ENCODE peak calls at places on chromosomes 1 and 21, in nine cellular contexts. One of them, this sample, is unnamed.

GRCh38 chr1:169529068-169529642 is 43.4 kb upstream of the SLC19A2 start:
- DNase-seq in heart left ventricle: no peak
- DNase-seq in colonic mucosa: peak
- DNase-seq in tibial nerve: no peak
- DNase-seq in tibial artery: no peak
- DNase-seq in heart right ventricle: no peak
- DNase-seq in adrenal gland: no peak
- DNase-seq in esophagus squamous epithelium: no peak
- DNase-seq in K562: no peak
- DNase-seq in this sample: peak

GRCh38 chr1:41924911-41925310 is 6.2 kb upstream of the HIVEP3 start:
- DNase-seq in heart left ventricle: no peak
- DNase-seq in colonic mucosa: no peak
- DNase-seq in tibial nerve: no peak
- DNase-seq in tibial artery: no peak
- DNase-seq in heart right ventricle: no peak
- DNase-seq in adrenal gland: no peak
- DNase-seq in esophagus squamous epithelium: no peak
- DNase-seq in K562: no peak
- DNase-seq in this sample: no peak

GRCh38 chr1:17319561-17320350 is 11.8 kb downstream of the PADI4 start:
- DNase-seq in heart left ventricle: no peak
- DNase-seq in colonic mucosa: no peak
- DNase-seq in tibial nerve: no peak
- DNase-seq in tibial artery: peak
- DNase-seq in heart right ventricle: no peak
- DNase-seq in adrenal gland: no peak
- DNase-seq in esophagus squamous epithelium: no peak
- DNase-seq in K562: no peak
- DNase-seq in this sample: no peak

GRCh38 chr1:196180847-196181593 is 427.2 kb downstream of the KCNT2 start:
- DNase-seq in heart left ventricle: no peak
- DNase-seq in colonic mucosa: no peak
- DNase-seq in tibial nerve: no peak
- DNase-seq in tibial artery: no peak
- DNase-seq in heart right ventricle: no peak
- DNase-seq in adrenal gland: no peak
- DNase-seq in esophagus squamous epithelium: no peak
- DNase-seq in K562: peak
- DNase-seq in this sample: peak

GRCh38 chr1:85467036-85467435 is 2.1 kb upstream of the DDAH1 start:
- DNase-seq in heart left ventricle: no peak
- DNase-seq in colonic mucosa: no peak
- DNase-seq in tibial nerve: no peak
- DNase-seq in tibial artery: no peak
- DNase-seq in heart right ventricle: no peak
- DNase-seq in adrenal gland: no peak
- DNase-seq in esophagus squamous epithelium: no peak
- DNase-seq in K562: no peak
- DNase-seq in this sample: no peak

GRCh38 chr21:46163375-46163774 is 8.0 kb upstream of the FTCD start:
- DNase-seq in heart left ventricle: no peak
- DNase-seq in colonic mucosa: no peak
- DNase-seq in tibial nerve: no peak
- DNase-seq in tibial artery: no peak
- DNase-seq in heart right ventricle: no peak
- DNase-seq in adrenal gland: no peak
- DNase-seq in esophagus squamous epithelium: no peak
- DNase-seq in K562: no peak
- DNase-seq in this sample: no peak

GRCh38 chr1:10510520-10511493 is 36.1 kb downstream of the PEX14 start:
- DNase-seq in heart left ventricle: no peak
- DNase-seq in colonic mucosa: peak
- DNase-seq in tibial nerve: no peak
- DNase-seq in tibial artery: no peak
- DNase-seq in heart right ventricle: no peak
- DNase-seq in adrenal gland: no peak
- DNase-seq in esophagus squamous epithelium: no peak
- DNase-seq in K562: peak
- DNase-seq in this sample: peak

GRCh38 chr1:241592273-241592958 is 47.8 kb downstream of the CHML start:
- DNase-seq in heart left ventricle: no peak
- DNase-seq in colonic mucosa: no peak
- DNase-seq in tibial nerve: no peak
- DNase-seq in tibial artery: no peak
- DNase-seq in heart right ventricle: no peak
- DNase-seq in adrenal gland: no peak
- DNase-seq in esophagus squamous epithelium: no peak
- DNase-seq in K562: no peak
- DNase-seq in this sample: peak

GRCh38 chr1:20109223-20109856 is 10.0 kb downstream of the PLA2G2D start:
- DNase-seq in heart left ventricle: no peak
- DNase-seq in colonic mucosa: no peak
- DNase-seq in tibial nerve: no peak
- DNase-seq in tibial artery: no peak
- DNase-seq in heart right ventricle: no peak
- DNase-seq in adrenal gland: no peak
- DNase-seq in esophagus squamous epithelium: no peak
- DNase-seq in K562: peak
- DNase-seq in this sample: peak

DNA sequence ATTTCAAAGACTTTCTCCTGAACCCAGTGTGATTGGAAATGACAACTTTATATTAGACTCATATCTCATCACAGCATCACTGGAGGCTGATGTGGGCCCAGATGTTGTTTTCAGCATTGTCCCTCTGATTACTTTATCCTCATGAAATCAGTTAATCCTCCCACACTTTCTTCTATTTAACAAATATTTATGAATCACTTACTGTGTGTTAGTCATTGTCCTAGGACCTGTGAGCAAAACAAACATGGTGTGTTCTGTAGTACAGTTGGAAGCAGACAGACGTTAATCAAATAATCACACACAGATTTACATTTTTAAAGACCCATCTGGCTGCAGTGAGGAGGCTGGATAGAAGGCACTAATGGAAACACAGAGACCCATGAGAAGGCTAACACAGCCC is 383.7 kb downstream of the PRDM2 start:
- DNase-seq in heart left ventricle: no peak
- DNase-seq in colonic mucosa: no peak
- DNase-seq in tibial nerve: no peak
- DNase-seq in tibial artery: no peak
- DNase-seq in heart right ventricle: no peak
- DNase-seq in adrenal gland: no peak
- DNase-seq in esophagus squamous epithelium: no peak
- DNase-seq in K562: no peak
- DNase-seq in this sample: peak
- H3K27ac ChIP-seq in heart left ventricle: no peak
- H3K27ac ChIP-seq in colonic mucosa: no peak
- H3K27ac ChIP-seq in tibial nerve: no peak
- H3K27ac ChIP-seq in tibial artery: no peak
- H3K27ac ChIP-seq in heart right ventricle: no peak
- H3K27ac ChIP-seq in adrenal gland: no peak
- H3K27ac ChIP-seq in esophagus squamous epithelium: no peak
- H3K27ac ChIP-seq in K562: no peak
- H3K27ac ChIP-seq in this sample: no peak

GRCh38 chr1:5934058-5934884 is 58.0 kb downstream of the NPHP4 start:
- DNase-seq in heart left ventricle: no peak
- DNase-seq in colonic mucosa: no peak
- DNase-seq in tibial nerve: no peak
- DNase-seq in tibial artery: peak
- DNase-seq in heart right ventricle: no peak
- DNase-seq in adrenal gland: peak
- DNase-seq in esophagus squamous epithelium: no peak
- DNase-seq in K562: no peak
- DNase-seq in this sample: no peak
- H3K27ac ChIP-seq in heart left ventricle: no peak
- H3K27ac ChIP-seq in colonic mucosa: no peak
- H3K27ac ChIP-seq in tibial nerve: no peak
- H3K27ac ChIP-seq in tibial artery: no peak
- H3K27ac ChIP-seq in heart right ventricle: no peak
- H3K27ac ChIP-seq in adrenal gland: no peak
- H3K27ac ChIP-seq in esophagus squamous epithelium: no peak
- H3K27ac ChIP-seq in K562: no peak
- H3K27ac ChIP-seq in this sample: no peak

GRCh38 chr1:160071289-160071688 is 1.3 kb upstream of the KCNJ10 start:
- DNase-seq in heart left ventricle: no peak
- DNase-seq in colonic mucosa: no peak
- DNase-seq in tibial nerve: no peak
- DNase-seq in tibial artery: no peak
- DNase-seq in heart right ventricle: no peak
- DNase-seq in adrenal gland: no peak
- DNase-seq in esophagus squamous epithelium: no peak
- DNase-seq in K562: no peak
- DNase-seq in this sample: no peak

GRCh38 chr1:160069460-160070231 is at the start of gene KCNJ10:
- DNase-seq in heart left ventricle: no peak
- DNase-seq in colonic mucosa: no peak
- DNase-seq in tibial nerve: no peak
- DNase-seq in tibial artery: no peak
- DNase-seq in heart right ventricle: no peak
- DNase-seq in adrenal gland: no peak
- DNase-seq in esophagus squamous epithelium: no peak
- DNase-seq in K562: no peak
- DNase-seq in this sample: no peak

GRCh38 chr1:160066829-160067720 is 2.9 kb downstream of the KCNJ10 start:
- DNase-seq in heart left ventricle: no peak
- DNase-seq in colonic mucosa: no peak
- DNase-seq in tibial nerve: no peak
- DNase-seq in tibial artery: no peak
- DNase-seq in heart right ventricle: no peak
- DNase-seq in adrenal gland: no peak
- DNase-seq in esophagus squamous epithelium: no peak
- DNase-seq in K562: no peak
- DNase-seq in this sample: no peak

GRCh38 chr1:160070243-160071163 is 543 bp upstream of the KCNJ10 start:
- DNase-seq in heart left ventricle: peak
- DNase-seq in colonic mucosa: peak
- DNase-seq in tibial nerve: peak
- DNase-seq in tibial artery: peak
- DNase-seq in heart right ventricle: peak
- DNase-seq in adrenal gland: peak
- DNase-seq in esophagus squamous epithelium: no peak
- DNase-seq in K562: peak
- DNase-seq in this sample: no peak

GRCh38 chr1:160068231-160068630 is 1.7 kb downstream of the KCNJ10 start:
- DNase-seq in heart left ventricle: no peak
- DNase-seq in colonic mucosa: no peak
- DNase-seq in tibial nerve: no peak
- DNase-seq in tibial artery: no peak
- DNase-seq in heart right ventricle: no peak
- DNase-seq in adrenal gland: no peak
- DNase-seq in esophagus squamous epithelium: no peak
- DNase-seq in K562: no peak
- DNase-seq in this sample: no peak
- H3K27ac ChIP-seq in heart left ventricle: no peak
- H3K27ac ChIP-seq in colonic mucosa: no peak
- H3K27ac ChIP-seq in tibial nerve: peak
- H3K27ac ChIP-seq in tibial artery: no peak
- H3K27ac ChIP-seq in heart right ventricle: no peak
- H3K27ac ChIP-seq in adrenal gland: no peak
- H3K27ac ChIP-seq in esophagus squamous epithelium: no peak
- H3K27ac ChIP-seq in K562: no peak
- H3K27ac ChIP-seq in this sample: no peak

GRCh38 chr1:12202577-12202976 is 27.3 kb upstream of the VPS13D start:
- DNase-seq in heart left ventricle: no peak
- DNase-seq in colonic mucosa: no peak
- DNase-seq in tibial nerve: no peak
- DNase-seq in tibial artery: no peak
- DNase-seq in heart right ventricle: no peak
- DNase-seq in adrenal gland: no peak
- DNase-seq in esophagus squamous epithelium: no peak
- DNase-seq in K562: no peak
- DNase-seq in this sample: no peak
- H3K27ac ChIP-seq in heart left ventricle: no peak
- H3K27ac ChIP-seq in colonic mucosa: no peak
- H3K27ac ChIP-seq in tibial nerve: no peak
- H3K27ac ChIP-seq in tibial artery: no peak
- H3K27ac ChIP-seq in heart right ventricle: no peak
- H3K27ac ChIP-seq in adrenal gland: no peak
- H3K27ac ChIP-seq in esophagus squamous epithelium: no peak
- H3K27ac ChIP-seq in K562: no peak
- H3K27ac ChIP-seq in this sample: no peak

GRCh38 chr21:36156815-36157670 is at the start of gene DOP1B:
- DNase-seq in heart left ventricle: no peak
- DNase-seq in colonic mucosa: peak
- DNase-seq in tibial nerve: no peak
- DNase-seq in tibial artery: peak
- DNase-seq in heart right ventricle: no peak
- DNase-seq in adrenal gland: no peak
- DNase-seq in esophagus squamous epithelium: no peak
- DNase-seq in K562: no peak
- DNase-seq in this sample: no peak

GRCh38 chr21:36160850-36161178 is 4.2 kb downstream of the DOP1B start:
- DNase-seq in heart left ventricle: no peak
- DNase-seq in colonic mucosa: no peak
- DNase-seq in tibial nerve: no peak
- DNase-seq in tibial artery: no peak
- DNase-seq in heart right ventricle: no peak
- DNase-seq in adrenal gland: no peak
- DNase-seq in esophagus squamous epithelium: no peak
- DNase-seq in K562: no peak
- DNase-seq in this sample: no peak

GRCh38 chr21:36156339-36156814 is 247 bp upstream of the DOP1B start:
- DNase-seq in heart left ventricle: peak
- DNase-seq in colonic mucosa: peak
- DNase-seq in tibial nerve: peak
- DNase-seq in tibial artery: peak
- DNase-seq in heart right ventricle: peak
- DNase-seq in adrenal gland: peak
- DNase-seq in esophagus squamous epithelium: peak
- DNase-seq in K562: peak
- DNase-seq in this sample: peak

GRCh38 chr21:36162631-36163030 is 6.0 kb downstream of the DOP1B start:
- DNase-seq in heart left ventricle: no peak
- DNase-seq in colonic mucosa: no peak
- DNase-seq in tibial nerve: no peak
- DNase-seq in tibial artery: no peak
- DNase-seq in heart right ventricle: no peak
- DNase-seq in adrenal gland: no peak
- DNase-seq in esophagus squamous epithelium: no peak
- DNase-seq in K562: no peak
- DNase-seq in this sample: no peak

DNA sequence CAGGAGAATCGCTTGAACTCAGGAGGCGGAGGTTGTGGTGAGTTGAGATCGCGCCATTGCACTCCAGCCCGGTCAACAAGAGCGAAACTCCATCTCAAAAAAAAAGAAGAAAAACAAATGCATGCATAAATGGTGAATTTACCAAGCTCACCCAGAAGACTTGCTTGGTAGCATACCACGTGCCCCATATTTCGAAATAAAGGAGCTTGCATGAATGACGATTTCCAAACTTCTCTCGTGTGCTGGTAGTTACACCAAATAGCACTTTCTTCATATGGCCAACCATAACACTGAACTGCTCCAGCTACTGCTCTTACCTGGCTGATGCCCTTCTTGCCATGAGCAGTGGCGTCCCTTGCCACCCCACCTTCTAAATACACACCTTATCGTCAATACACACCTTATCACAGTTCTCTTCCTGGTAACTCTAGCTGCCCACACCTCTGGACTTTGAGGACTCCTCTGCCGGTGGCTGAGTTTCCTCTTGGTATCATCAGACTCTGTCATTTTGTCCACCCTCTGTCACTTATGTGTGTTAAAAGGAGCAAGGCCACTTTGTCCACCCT is 2.8 kb downstream of the DOP1B start:
- DNase-seq in heart left ventricle: no peak
- DNase-seq in colonic mucosa: peak
- DNase-seq in tibial nerve: no peak
- DNase-seq in tibial artery: no peak
- DNase-seq in heart right ventricle: no peak
- DNase-seq in adrenal gland: no peak
- DNase-seq in esophagus squamous epithelium: no peak
- DNase-seq in K562: no peak
- DNase-seq in this sample: no peak
- H3K27ac ChIP-seq in heart left ventricle: no peak
- H3K27ac ChIP-seq in colonic mucosa: peak
- H3K27ac ChIP-seq in tibial nerve: no peak
- H3K27ac ChIP-seq in tibial artery: no peak
- H3K27ac ChIP-seq in heart right ventricle: no peak
- H3K27ac ChIP-seq in adrenal gland: no peak
- H3K27ac ChIP-seq in esophagus squamous epithelium: no peak
- H3K27ac ChIP-seq in K562: no peak
- H3K27ac ChIP-seq in this sample: no peak

This sample was measured in epithelial cell of prostate.